ENCODE peak calls at places on chromosomes 2 and 18, in seven cellular contexts. One of them, this sample, is unnamed.

GRCh38 chr2:171913517-171913916 is 8.7 kb upstream of the HAT1 start:
- DNase-seq in H1: no peak
- DNase-seq in SK-N-SH: no peak
- DNase-seq in HCT116: no peak
- DNase-seq in HepG2: no peak
- DNase-seq in K562: no peak
- DNase-seq in GM12878: no peak
- DNase-seq in this sample: no peak

GRCh38 chr2:106157416-106157815 is 36.7 kb downstream of the UXS1 start:
- DNase-seq in H1: no peak
- DNase-seq in SK-N-SH: no peak
- DNase-seq in HCT116: no peak
- DNase-seq in HepG2: no peak
- DNase-seq in K562: no peak
- DNase-seq in GM12878: no peak
- DNase-seq in this sample: no peak

GRCh38 chr2:111958901-111959300 is 60.5 kb downstream of the MERTK start:
- DNase-seq in H1: no peak
- DNase-seq in SK-N-SH: no peak
- DNase-seq in HCT116: no peak
- DNase-seq in HepG2: no peak
- DNase-seq in K562: no peak
- DNase-seq in GM12878: no peak
- DNase-seq in this sample: no peak

GRCh38 chr2:12717988-12718661 is 1.4 kb downstream of the TRIB2 start:
- DNase-seq in H1: no peak
- DNase-seq in SK-N-SH: peak; percentile 75
- DNase-seq in HCT116: no peak
- DNase-seq in HepG2: no peak
- DNase-seq in K562: peak; percentile 50
- DNase-seq in GM12878: no peak
- DNase-seq in this sample: no peak

GRCh38 chr2:227033471-227034148 is 130.4 kb downstream of the COL4A4 start:
- DNase-seq in H1: peak; percentile 66
- DNase-seq in SK-N-SH: peak; percentile 77
- DNase-seq in HCT116: peak; percentile 4
- DNase-seq in HepG2: peak; percentile 43
- DNase-seq in K562: peak; percentile 57
- DNase-seq in GM12878: no peak
- DNase-seq in this sample: peak; percentile 54

GRCh38 chr2:164430166-164430783 is 191.0 kb downstream of the GRB14 start:
- DNase-seq in H1: no peak
- DNase-seq in SK-N-SH: peak; percentile 17
- DNase-seq in HCT116: peak; percentile 23
- DNase-seq in HepG2: peak; percentile 39
- DNase-seq in K562: peak; percentile 10
- DNase-seq in GM12878: no peak
- DNase-seq in this sample: peak; percentile 4

GRCh38 chr2:225994748-225995405 is 595.4 kb downstream of the NYAP2 start:
- DNase-seq in H1: no peak
- DNase-seq in SK-N-SH: no peak
- DNase-seq in HCT116: no peak
- DNase-seq in HepG2: no peak
- DNase-seq in K562: no peak
- DNase-seq in GM12878: no peak
- DNase-seq in this sample: no peak

GRCh38 chr2:108623616-108624015 is 89.3 kb downstream of the LIMS1 start:
- DNase-seq in H1: no peak
- DNase-seq in SK-N-SH: no peak
- DNase-seq in HCT116: no peak
- DNase-seq in HepG2: no peak
- DNase-seq in K562: no peak
- DNase-seq in GM12878: no peak
- DNase-seq in this sample: no peak

GRCh38 chr2:138712212-138712979 is 67.8 kb downstream of the NXPH2 start:
- DNase-seq in H1: no peak
- DNase-seq in SK-N-SH: no peak
- DNase-seq in HCT116: no peak
- DNase-seq in HepG2: peak; percentile 37
- DNase-seq in K562: no peak
- DNase-seq in GM12878: peak; percentile 61
- DNase-seq in this sample: no peak

GRCh38 chr2:101795033-101795432 is 97.5 kb downstream of the MAP4K4 start:
- DNase-seq in H1: no peak
- DNase-seq in SK-N-SH: no peak
- DNase-seq in HCT116: no peak
- DNase-seq in HepG2: no peak
- DNase-seq in K562: no peak
- DNase-seq in GM12878: no peak
- DNase-seq in this sample: no peak

GRCh38 chr18:61803393-61803792 is 89.4 kb downstream of the RNF152 start:
- DNase-seq in H1: no peak
- DNase-seq in SK-N-SH: no peak
- DNase-seq in HCT116: no peak
- DNase-seq in HepG2: no peak
- DNase-seq in K562: no peak
- DNase-seq in GM12878: no peak
- DNase-seq in this sample: no peak

GRCh38 chr18:31205273-31205672 is 42.6 kb upstream of the DSC1 start:
- DNase-seq in H1: no peak
- DNase-seq in SK-N-SH: no peak
- DNase-seq in HCT116: no peak
- DNase-seq in HepG2: peak; percentile 30
- DNase-seq in K562: no peak
- DNase-seq in GM12878: no peak
- DNase-seq in this sample: no peak

GRCh38 chr2:46967990-46968647 is 52.5 kb upstream of the MCFD2 start:
- DNase-seq in H1: no peak
- DNase-seq in SK-N-SH: no peak
- DNase-seq in HCT116: peak; percentile 82
- DNase-seq in HepG2: no peak
- DNase-seq in K562: peak; percentile 82
- DNase-seq in GM12878: no peak
- DNase-seq in this sample: no peak

GRCh38 chr18:79511271-79511670 is 115.5 kb downstream of the NFATC1 start:
- DNase-seq in H1: no peak
- DNase-seq in SK-N-SH: no peak
- DNase-seq in HCT116: no peak
- DNase-seq in HepG2: no peak
- DNase-seq in K562: no peak
- DNase-seq in GM12878: no peak
- DNase-seq in this sample: no peak

GRCh38 chr2:41241325-41242000 is 789.6 kb upstream of the SLC8A1 start:
- DNase-seq in H1: no peak
- DNase-seq in SK-N-SH: no peak
- DNase-seq in HCT116: no peak
- DNase-seq in HepG2: no peak
- DNase-seq in K562: no peak
- DNase-seq in GM12878: no peak
- DNase-seq in this sample: no peak

GRCh38 chr2:28544405-28544914 is 48.6 kb downstream of the PLB1 start:
- DNase-seq in H1: no peak
- DNase-seq in SK-N-SH: peak; percentile 70
- DNase-seq in HCT116: no peak
- DNase-seq in HepG2: peak; percentile 92
- DNase-seq in K562: peak; percentile 20
- DNase-seq in GM12878: no peak
- DNase-seq in this sample: no peak

GRCh38 chr2:234098675-234099195 is 48.2 kb downstream of the SPP2 start:
- DNase-seq in H1: no peak
- DNase-seq in SK-N-SH: no peak
- DNase-seq in HCT116: no peak
- DNase-seq in HepG2: no peak
- DNase-seq in K562: no peak
- DNase-seq in GM12878: no peak
- DNase-seq in this sample: no peak

GRCh38 chr2:132910432-132910831 is 240.4 kb upstream of the LYPD1 start:
- DNase-seq in H1: no peak
- DNase-seq in SK-N-SH: no peak
- DNase-seq in HCT116: no peak
- DNase-seq in HepG2: no peak
- DNase-seq in K562: no peak
- DNase-seq in GM12878: no peak
- DNase-seq in this sample: no peak

GRCh38 chr2:132911726-132912724 is 242.0 kb upstream of the LYPD1 start:
- DNase-seq in H1: no peak
- DNase-seq in SK-N-SH: peak; percentile 9
- DNase-seq in HCT116: no peak
- DNase-seq in HepG2: no peak
- DNase-seq in K562: no peak
- DNase-seq in GM12878: no peak
- DNase-seq in this sample: no peak

GRCh38 chr2:132909427-132909826 is 239.4 kb upstream of the LYPD1 start:
- DNase-seq in H1: no peak
- DNase-seq in SK-N-SH: no peak
- DNase-seq in HCT116: no peak
- DNase-seq in HepG2: no peak
- DNase-seq in K562: no peak
- DNase-seq in GM12878: no peak
- DNase-seq in this sample: no peak
- TF ChIP-seq JUND in H1: no peak
- TF ChIP-seq JUND in SK-N-SH: no peak
- TF ChIP-seq JUND in HCT116: no peak
- TF ChIP-seq JUND in HepG2: no peak
- TF ChIP-seq JUND in K562: no peak
- TF ChIP-seq JUND in GM12878: no peak
- TF ChIP-seq JUND in this sample: no peak

DNA sequence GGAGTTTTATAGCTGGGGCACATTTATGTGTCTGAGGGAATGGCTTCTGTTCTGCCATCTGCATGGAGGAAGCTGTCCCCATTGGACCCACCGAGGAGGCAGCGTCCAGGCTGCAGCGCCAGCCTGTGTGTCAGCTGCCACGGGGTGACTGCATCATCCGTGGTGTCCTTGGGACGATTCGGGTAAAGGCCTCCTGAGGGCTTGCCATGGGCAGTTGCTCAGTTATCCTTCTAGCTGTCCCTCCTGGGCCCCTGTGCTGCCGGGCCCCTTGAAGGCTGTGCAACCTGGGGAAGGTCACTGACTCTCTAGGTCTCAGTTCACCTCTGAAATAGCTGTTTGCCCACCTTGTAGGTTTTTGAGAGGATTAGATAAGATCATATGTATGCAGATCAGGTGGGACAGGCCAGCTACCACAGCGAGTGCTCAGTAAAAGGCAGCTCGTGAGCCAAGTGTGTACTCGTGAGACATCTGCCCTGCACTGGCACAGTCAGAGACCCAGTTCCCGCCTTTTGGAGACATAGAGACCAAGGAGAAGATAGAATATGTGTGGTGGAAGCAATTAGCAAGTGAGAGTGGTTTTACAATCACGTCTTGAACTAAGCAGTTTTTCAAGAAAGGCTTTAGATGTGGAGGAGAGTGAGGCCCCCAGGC is 10.6 kb downstream of the LDLRAD4 start:
- DNase-seq in H1: no peak
- DNase-seq in SK-N-SH: no peak
- DNase-seq in HCT116: no peak
- DNase-seq in HepG2: no peak
- DNase-seq in K562: no peak
- DNase-seq in GM12878: no peak
- DNase-seq in this sample: no peak
- TF ChIP-seq JUND in H1: no peak
- TF ChIP-seq JUND in SK-N-SH: no peak
- TF ChIP-seq JUND in HCT116: no peak
- TF ChIP-seq JUND in HepG2: no peak
- TF ChIP-seq JUND in K562: no peak
- TF ChIP-seq JUND in GM12878: no peak
- TF ChIP-seq JUND in this sample: no peak

DNA sequence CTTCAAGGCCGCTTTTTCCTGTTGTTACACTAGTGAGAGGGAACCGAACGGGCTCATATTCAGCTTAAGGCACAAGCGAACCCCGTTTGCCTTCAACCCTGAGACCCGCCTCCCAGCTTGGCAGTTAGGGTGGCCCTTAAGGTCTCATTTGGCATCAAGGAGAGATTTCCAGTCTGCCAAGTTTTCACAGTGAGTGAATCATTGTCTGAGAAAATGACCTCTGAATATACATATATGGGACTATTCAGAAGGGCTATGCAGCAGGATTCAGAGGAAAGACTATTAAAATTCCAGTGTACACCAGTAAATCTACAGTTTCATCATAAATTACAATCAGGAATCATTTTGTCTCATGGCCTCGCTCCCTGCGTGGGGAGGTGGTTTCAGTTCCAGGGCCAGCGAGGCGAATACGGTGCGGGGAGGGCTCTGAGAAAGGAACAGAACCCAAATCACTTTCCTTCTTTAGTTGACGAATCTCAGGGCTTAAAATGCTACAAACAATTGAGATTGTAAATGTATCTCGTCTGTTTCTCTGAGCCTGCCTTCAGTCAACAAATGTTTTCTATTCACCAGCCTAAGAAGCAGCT is 231.4 kb downstream of the FAM210A start:
- DNase-seq in H1: no peak
- DNase-seq in SK-N-SH: no peak
- DNase-seq in HCT116: no peak
- DNase-seq in HepG2: no peak
- DNase-seq in K562: no peak
- DNase-seq in GM12878: no peak
- DNase-seq in this sample: no peak
- TF ChIP-seq JUND in H1: no peak
- TF ChIP-seq JUND in SK-N-SH: no peak
- TF ChIP-seq JUND in HCT116: no peak
- TF ChIP-seq JUND in HepG2: no peak
- TF ChIP-seq JUND in K562: no peak
- TF ChIP-seq JUND in GM12878: no peak
- TF ChIP-seq JUND in this sample: no peak

GRCh38 chr2:58870704-58871103 is 629.6 kb upstream of the FANCL start:
- DNase-seq in H1: no peak
- DNase-seq in SK-N-SH: no peak
- DNase-seq in HCT116: peak; percentile 18
- DNase-seq in HepG2: no peak
- DNase-seq in K562: peak; percentile 14
- DNase-seq in GM12878: no peak
- DNase-seq in this sample: no peak
- TF ChIP-seq JUND in H1: no peak
- TF ChIP-seq JUND in SK-N-SH: no peak
- TF ChIP-seq JUND in HCT116: no peak
- TF ChIP-seq JUND in HepG2: no peak
- TF ChIP-seq JUND in K562: no peak
- TF ChIP-seq JUND in GM12878: no peak
- TF ChIP-seq JUND in this sample: no peak

DNA sequence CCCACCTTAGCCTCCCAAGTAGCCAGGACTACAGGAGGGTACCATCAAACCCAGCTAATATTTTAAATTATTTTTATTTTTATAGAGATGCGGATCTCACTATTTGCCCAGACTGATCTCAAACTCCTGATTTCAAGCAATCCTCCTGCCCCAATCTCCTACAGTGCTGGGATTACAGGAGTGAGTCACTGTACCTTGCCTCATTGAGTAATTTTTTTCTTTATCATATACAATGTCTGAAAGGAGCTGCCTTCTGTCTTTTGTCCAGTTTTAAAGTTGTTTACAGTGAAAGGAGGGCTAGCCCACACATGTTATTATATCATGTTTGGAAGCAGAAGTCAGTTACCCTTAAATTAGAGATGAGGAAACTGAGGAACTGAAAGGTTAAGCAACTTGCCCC is 32.5 kb downstream of the PRKRA start:
- DNase-seq in H1: no peak
- DNase-seq in SK-N-SH: no peak
- DNase-seq in HCT116: no peak
- DNase-seq in HepG2: no peak
- DNase-seq in K562: no peak
- DNase-seq in GM12878: no peak
- DNase-seq in this sample: no peak
- TF ChIP-seq JUND in H1: no peak
- TF ChIP-seq JUND in SK-N-SH: no peak
- TF ChIP-seq JUND in HCT116: no peak
- TF ChIP-seq JUND in HepG2: no peak
- TF ChIP-seq JUND in K562: no peak
- TF ChIP-seq JUND in GM12878: no peak
- TF ChIP-seq JUND in this sample: no peak

This sample was measured in T47D.